ENCODE peak calls at places on chromosomes 13 and 19, in seven cellular contexts. H, U, N, I, V, A and R are unnamed samples.

GRCh38 chr19:42069619-42070293 is at the start of gene GRIK5:
- DNase-seq in H (no peak), U (no peak), N (no peak), I (no peak), V (no peak), A (no peak), R (peak)

GRCh38 chr19:48629599-48630288 is 7.4 kb downstream of the DBP start:
- DNase-seq in H (peak), U (peak), N (no peak), I (no peak), V (peak), A (peak), R (peak)

GRCh38 chr19:49555600-49556411 is 24.6 kb downstream of the NOSIP start:
- DNase-seq in H (peak), U (peak), N (peak), I (peak), V (peak), A (peak), R (peak)

GRCh38 chr19:10305139-10305806 is 4.3 kb downstream of the ZGLP1 start:
- DNase-seq in H (peak), U (no peak), N (no peak), I (no peak), V (no peak), A (no peak), R (no peak)

GRCh38 chr13:29925457-29925856 is 75.0 kb upstream of the UBL3 start:
- DNase-seq in H (no peak), U (peak), N (no peak), I (no peak), V (no peak), A (no peak), R (no peak)

GRCh38 chr19:6236310-6237291 is 43.2 kb downstream of the MLLT1 start:
- DNase-seq in H (no peak), U (no peak), N (no peak), I (no peak), V (no peak), A (no peak), R (no peak)

GRCh38 chr13:73250061-73250460 is 191.3 kb downstream of the KLF5 start:
- DNase-seq in H (no peak), U (no peak), N (no peak), I (no peak), V (no peak), A (no peak), R (no peak)

GRCh38 chr13:106132216-106132615 is 403.2 kb downstream of the EFNB2 start:
- DNase-seq in H (no peak), U (no peak), N (no peak), I (no peak), V (no peak), A (no peak), R (no peak)

GRCh38 chr19:45752639-45753038 is 16.4 kb downstream of the SIX5 start:
- DNase-seq in H (no peak), U (no peak), N (no peak), I (no peak), V (no peak), A (no peak), R (no peak)

GRCh38 chr19:50313812-50314536 is 15.2 kb downstream of the KCNC3 start:
- DNase-seq in H (no peak), U (no peak), N (no peak), I (no peak), V (no peak), A (no peak), R (peak)

GRCh38 chr19:31204115-31204514 is 145.1 kb downstream of the TSHZ3 start:
- DNase-seq in H (no peak), U (no peak), N (no peak), I (no peak), V (no peak), A (no peak), R (no peak)

GRCh38 chr19:55257461-55258411 is 1.1 kb downstream of the PPP6R1 start:
- DNase-seq in H (peak), U (no peak), N (no peak), I (peak), V (peak), A (peak), R (peak)

GRCh38 chr19:14427461-14427860 is 5.6 kb upstream of the PKN1 start:
- DNase-seq in H (no peak), U (no peak), N (no peak), I (no peak), V (no peak), A (no peak), R (no peak)

GRCh38 chr13:20017365-20017711 is 58.8 kb downstream of the ZMYM2 start:
- DNase-seq in H (no peak), U (no peak), N (no peak), I (no peak), V (no peak), A (no peak), R (no peak)

GRCh38 chr13:23790591-23791170 is 98.5 kb downstream of the MIPEP start:
- DNase-seq in H (no peak), U (peak), N (no peak), I (no peak), V (no peak), A (no peak), R (no peak)

GRCh38 chr13:113116206-113116800 is 6.3 kb upstream of the F10 start:
- DNase-seq in H (peak), U (no peak), N (no peak), I (no peak), V (no peak), A (no peak), R (no peak)